ENCODE peak calls at places on chromosomes 1 and 21, in ten cellular contexts. M is CD8-positive, alpha-beta T cell; S is PC-3; T is effector memory CD4-positive, alpha-beta T cell; F is fibroblast of lung; R is lower lobe of right lung; G is right atrium auricular region; C is BE2C; Y is heart left ventricle; Q is uterus. E is an unnamed sample. For H3K27me3 and H3K9me3, the result is how much of the 10 kb centered on the place peaks cover.

GRCh38 chr1:62076286-62076685 is 118.4 kb upstream of the L1TD1 start:
- DNase-seq in M (no peak), Y (no peak), G (no peak), S (peak), R (no peak), F (peak), C (peak), Q (no peak), T (no peak), E (no peak)

GRCh38 chr1:72119491-72119890 is 162.8 kb downstream of the NEGR1 start:
- DNase-seq in Y (no peak), M (no peak), T (no peak), R (no peak), C (no peak), G (no peak), S (no peak), F (no peak), Q (no peak), E (no peak)

GRCh38 chr1:68046885-68047658 is 3.4 kb downstream of the DIRAS3 start:
- DNase-seq in G (no peak), S (no peak), Q (no peak), M (no peak), F (no peak), T (no peak), Y (no peak), R (no peak), C (no peak), E (no peak)

GRCh38 chr1:36865080-36865900 is 169.0 kb downstream of the GRIK3 start:
- DNase-seq in Q (no peak), R (peak), G (no peak), M (no peak), T (no peak), S (no peak), F (no peak), C (peak), Y (no peak), E (no peak)

GRCh38 chr1:42176902-42177519 is 12.5 kb upstream of the GUCA2A start:
- DNase-seq in T (no peak), C (no peak), M (peak), S (peak), Y (no peak), G (no peak), Q (no peak), R (no peak), F (peak), E (no peak)

GRCh38 chr1:244280221-244280620 is 171.5 kb downstream of the ADSS2 start:
- DNase-seq in G (no peak), F (no peak), Q (no peak), Y (no peak), R (no peak), M (no peak), T (no peak), C (no peak), S (peak), E (no peak)

GRCh38 chr21:16517380-16517779 is 787.6 kb downstream of the USP25 start:
- DNase-seq in R (no peak), F (peak), S (no peak), M (no peak), C (no peak), G (no peak), T (no peak), Q (no peak), Y (no peak), E (no peak)

GRCh38 chr21:32978346-32979270 is 47.1 kb upstream of the OLIG2 start:
- DNase-seq in R (no peak), C (no peak), S (no peak), F (no peak), Y (no peak), G (no peak), Q (no peak), T (no peak), M (no peak), E (no peak)

GRCh38 chr21:31545036-31545435 is 114.5 kb upstream of the SOD1 start:
- DNase-seq in Y (no peak), R (no peak), G (no peak), Q (no peak), F (no peak), T (no peak), M (no peak), S (no peak), C (no peak), E (no peak)

GRCh38 chr1:214039394-214040018 is 51.7 kb downstream of the PROX1 start:
- DNase-seq in C (no peak), M (no peak), Y (no peak), Q (no peak), T (no peak), S (no peak), R (no peak), F (no peak), G (no peak), E (no peak)

GRCh38 chr1:217453816-217454215 is 177.1 kb downstream of the GPATCH2 start:
- DNase-seq in C (peak), M (no peak), G (no peak), S (no peak), F (no peak), T (no peak), Q (no peak), R (no peak), Y (no peak), E (no peak)

GRCh38 chr1:183685112-183685713 is 32.1 kb upstream of the APOBEC4 start:
- DNase-seq in G (no peak), T (no peak), S (peak), Q (no peak), F (peak), M (peak), R (no peak), Y (no peak), C (peak), E (no peak)

GRCh38 chr1:76302711-76303347 is 228.3 kb downstream of the ST6GALNAC3 start:
- DNase-seq in R (no peak), G (no peak), Y (no peak), F (no peak), S (no peak), Q (no peak), T (no peak), C (no peak), M (no peak), E (no peak)

GRCh38 chr1:169795687-169796086 is 980 bp upstream of the METTL18 start:
- DNase-seq in S (no peak), F (peak), R (no peak), T (no peak), G (no peak), Y (no peak), Q (no peak), M (no peak), C (no peak), E (no peak)

GRCh38 chr1:116112388-116113140 is 1.4 kb downstream of the MAB21L3 start:
- DNase-seq in T (no peak), S (no peak), F (no peak), Q (no peak), M (no peak), R (no peak), C (no peak), Y (no peak), G (no peak), E (no peak)

GRCh38 chr1:212207822-212208520 is 77.2 kb upstream of the PPP2R5A start:
- DNase-seq in M (no peak), F (no peak), S (no peak), T (no peak), Q (no peak), C (no peak), G (no peak), Y (no peak), R (no peak), E (no peak)

GRCh38 chr1:29409616-29410015 is 173.3 kb downstream of the PTPRU start:
- DNase-seq in M (no peak), S (no peak), G (no peak), T (no peak), C (no peak), Q (no peak), Y (no peak), F (no peak), R (no peak), E (no peak)
- H3K27me3 ChIP-seq in M (under half), S (under half), G (under half), T (under half), C (under half), Q (under half), Y (under half), F (under half), R (under half), E (under half)

DNA sequence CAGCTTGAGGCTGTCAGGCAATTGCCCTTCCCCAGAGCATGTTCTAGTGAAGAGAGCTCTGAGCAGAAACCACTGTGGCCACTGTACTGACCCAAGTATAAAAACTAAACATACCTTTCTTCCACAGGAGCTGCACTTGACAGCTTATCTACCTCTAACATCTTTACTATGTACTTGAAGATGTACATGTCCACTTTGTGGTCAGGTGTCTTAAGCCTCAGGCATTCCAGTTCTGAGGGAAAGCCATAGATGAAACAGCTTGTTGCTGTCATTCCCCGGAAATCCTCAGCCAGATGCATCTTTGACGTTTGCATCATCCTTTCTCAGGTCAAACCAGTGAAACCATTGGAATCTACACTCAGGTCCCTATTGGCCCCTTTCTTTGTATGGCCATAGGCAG is 70.4 kb downstream of the CHRM3 start:
- DNase-seq in R (no peak), G (no peak), Q (no peak), F (peak), Y (no peak), M (no peak), C (no peak), S (peak), T (no peak), E (no peak)
- H3K9me3 ChIP-seq in R (under half), G (under half), Q (under half), F (under half), Y (under half), M (under half), C (under half), S (under half), T (under half), E (under half)

GRCh38 chr1:114150016-114150415 is 3.7 kb downstream of the SYT6 start:
- DNase-seq in M (no peak), R (no peak), S (no peak), F (no peak), C (no peak), Y (no peak), Q (no peak), G (no peak), T (no peak), E (no peak)

GRCh38 chr1:114153621-114154145 is at the start of gene SYT6:
- DNase-seq in F (no peak), T (no peak), Q (no peak), R (no peak), G (no peak), M (peak), S (no peak), Y (no peak), C (peak), E (no peak)

GRCh38 chr1:114153051-114153620 is 533 bp downstream of the SYT6 start:
- DNase-seq in F (no peak), Y (no peak), G (no peak), S (no peak), Q (no peak), M (no peak), T (no peak), C (peak), R (peak), E (no peak)

GRCh38 chr1:114154146-114154962 is 685 bp upstream of the SYT6 start:
- DNase-seq in Y (no peak), T (no peak), F (peak), G (no peak), S (no peak), Q (no peak), C (peak), R (peak), M (no peak), E (no peak)

GRCh38 chr1:114152211-114153050 is 1.2 kb downstream of the SYT6 start:
- DNase-seq in T (no peak), R (peak), S (peak), F (peak), C (peak), G (no peak), Q (no peak), Y (no peak), M (peak), E (peak)
- H3K27me3 ChIP-seq in T (half or more), R (half or more), S (under half), F (half or more), C (half or more), G (under half), Q (half or more), Y (half or more), M (under half), E (under half)

GRCh38 chr21:37483776-37484175 is 117.2 kb downstream of the DYRK1A start:
- DNase-seq in Q (no peak), Y (no peak), R (no peak), G (no peak), S (no peak), M (no peak), F (no peak), T (no peak), C (no peak), E (no peak)

GRCh38 chr21:37478821-37479220 is 112.2 kb downstream of the DYRK1A start:
- DNase-seq in T (no peak), S (no peak), R (no peak), F (no peak), Q (no peak), Y (no peak), G (no peak), C (no peak), M (no peak), E (no peak)

GRCh38 chr21:37490084-37490483 is 123.5 kb downstream of the DYRK1A start:
- DNase-seq in S (no peak), T (no peak), F (no peak), C (no peak), Q (no peak), G (no peak), R (no peak), M (no peak), Y (no peak), E (no peak)

GRCh38 chr21:37489553-37489952 is 123.0 kb downstream of the DYRK1A start:
- DNase-seq in T (no peak), F (no peak), G (no peak), Y (no peak), M (no peak), R (no peak), Q (no peak), S (no peak), C (no peak), E (no peak)

DNA sequence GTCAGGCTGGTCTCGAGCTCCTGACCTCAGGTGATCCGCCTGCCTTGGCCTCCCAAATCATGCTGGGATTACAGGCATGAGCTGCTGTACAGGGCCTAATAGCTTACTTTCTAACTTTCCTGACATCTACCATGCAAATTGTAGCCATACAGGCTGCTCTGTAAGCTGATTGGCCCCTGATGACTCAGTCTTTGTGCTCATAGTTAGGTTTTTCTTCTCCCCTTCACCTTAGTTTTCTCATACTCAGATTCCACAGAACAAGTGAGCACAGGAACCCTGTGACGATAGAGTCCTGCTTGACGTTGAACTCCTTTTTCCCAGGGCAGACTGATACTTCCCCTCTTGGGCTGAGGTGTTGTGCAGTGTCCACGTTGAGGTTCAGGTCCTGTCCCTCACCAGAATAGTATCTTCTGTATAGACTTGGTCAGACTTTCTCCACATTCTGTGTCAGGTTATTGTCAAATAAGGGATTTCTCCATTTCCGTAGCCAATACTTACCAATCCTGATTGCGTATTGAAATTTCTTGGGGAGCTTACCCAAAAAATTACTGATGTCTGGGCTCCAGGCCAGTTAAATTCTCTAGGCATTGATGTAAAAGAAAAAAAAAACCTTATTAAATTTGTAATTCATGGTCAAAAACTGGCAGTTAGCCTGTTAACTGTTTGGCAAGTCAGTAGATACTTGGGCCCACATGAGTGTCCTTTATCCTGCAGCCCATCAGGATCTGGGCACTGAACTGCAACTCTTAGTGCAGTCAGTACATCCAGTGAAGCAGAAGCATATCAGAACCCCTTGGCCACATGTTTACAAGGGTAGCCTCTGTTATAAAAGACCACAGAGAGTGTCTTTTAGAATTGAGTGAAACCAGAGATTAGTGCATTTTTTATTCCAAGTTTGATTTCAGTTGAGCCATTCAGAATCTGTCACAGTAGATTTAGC is 118.2 kb downstream of the DYRK1A start:
- DNase-seq in Q (no peak), Y (no peak), T (no peak), R (no peak), S (no peak), C (no peak), F (no peak), G (no peak), M (no peak), E (no peak)
- H3K9me3 ChIP-seq in Q (under half), Y (under half), T (under half), R (under half), S (under half), C (under half), F (under half), G (under half), M (under half), E (under half)

GRCh38 chr1:8392522-8392921 is 74.6 kb downstream of the SLC45A1 start:
- DNase-seq in R (no peak), M (no peak), T (no peak), G (no peak), F (no peak), S (no peak), Y (no peak), C (no peak), Q (no peak), E (no peak)
- H3K27me3 ChIP-seq in R (under half), M (under half), T (under half), G (under half), F (under half), S (under half), Y (under half), C (under half), Q (under half), E (under half)

DNA sequence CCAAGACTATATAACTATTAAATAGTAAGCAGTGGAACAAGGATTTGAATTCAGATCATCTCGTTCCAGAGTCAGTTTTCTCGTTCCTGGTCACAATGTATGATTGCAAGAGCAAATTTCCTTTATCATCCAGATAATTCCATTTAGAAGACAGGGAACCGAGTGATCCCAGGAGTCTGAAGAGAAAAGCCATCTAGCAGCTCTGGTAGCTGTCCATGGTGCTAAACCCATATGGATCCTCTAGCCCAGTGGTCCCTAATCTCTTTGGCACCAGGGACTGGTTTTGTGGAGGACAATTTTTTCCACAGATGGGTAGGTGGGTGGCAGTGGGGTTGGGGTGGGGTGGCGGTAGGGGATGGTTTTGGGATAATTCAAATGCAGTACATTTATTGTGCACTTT is 229.4 kb downstream of the PTPRU start:
- DNase-seq in F (peak), Q (no peak), T (no peak), C (no peak), M (no peak), Y (no peak), R (no peak), S (peak), G (no peak), E (no peak)
- H3K9me3 ChIP-seq in F (under half), Q (under half), T (under half), C (under half), M (under half), Y (under half), R (under half), S (under half), G (under half), E (under half)

GRCh38 chr1:181714428-181714827 is 231.1 kb downstream of the CACNA1E start:
- DNase-seq in T (no peak), G (no peak), Y (no peak), M (no peak), F (peak), R (no peak), C (no peak), Q (no peak), S (no peak), E (no peak)
- H3K27me3 ChIP-seq in T (under half), G (under half), Y (under half), M (under half), F (under half), R (under half), C (under half), Q (under half), S (under half), E (under half)

GRCh38 chr1:5564578-5565257 is 427.5 kb downstream of the NPHP4 start:
- DNase-seq in C (no peak), G (no peak), F (no peak), Y (no peak), R (no peak), S (no peak), T (no peak), Q (no peak), M (no peak), E (no peak)

GRCh38 chr1:5565281-5565680 is 426.9 kb downstream of the NPHP4 start:
- DNase-seq in G (no peak), C (no peak), M (no peak), Y (no peak), F (no peak), T (no peak), R (no peak), S (no peak), Q (no peak), E (no peak)

GRCh38 chr1:5563861-5564577 is 428.2 kb downstream of the NPHP4 start:
- DNase-seq in C (no peak), R (no peak), M (no peak), T (no peak), F (no peak), S (no peak), Q (no peak), G (peak), Y (no peak), E (no peak)

GRCh38 chr1:5562331-5562730 is 429.9 kb downstream of the NPHP4 start:
- DNase-seq in Y (no peak), S (no peak), C (no peak), F (no peak), G (peak), Q (no peak), R (no peak), M (no peak), T (no peak), E (no peak)

DNA sequence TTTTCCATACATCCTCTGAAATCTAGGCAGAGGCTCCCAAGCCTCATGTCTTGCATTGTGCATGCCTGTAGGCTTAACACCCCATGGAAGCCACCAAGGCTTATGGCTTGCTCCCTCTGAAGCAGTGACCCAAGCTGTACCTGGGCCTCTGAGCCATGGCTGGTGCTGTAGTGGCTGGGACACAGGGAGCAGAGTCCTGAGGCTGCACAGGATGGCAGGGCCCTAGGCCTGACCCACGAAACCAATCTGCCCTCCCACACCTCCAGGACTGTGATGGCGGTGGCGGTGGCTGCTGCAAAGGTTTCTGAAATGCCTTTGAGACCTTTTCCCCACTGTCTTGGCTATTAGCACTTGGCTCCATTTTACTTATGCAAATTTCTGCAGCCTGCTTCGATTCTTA is 429.5 kb downstream of the NPHP4 start:
- DNase-seq in T (no peak), M (no peak), R (no peak), S (no peak), F (no peak), C (no peak), Y (no peak), Q (no peak), G (no peak), E (no peak)
- H3K9me3 ChIP-seq in T (under half), M (under half), R (under half), S (under half), F (under half), C (under half), Y (under half), Q (under half), G (under half), E (under half)

E was measured in aorta.